ENCODE peak calls at places on chromosomes 16 and 17, in nine cellular contexts. One of them, this sample, is unnamed.

GRCh38 chr17:79955961-79956735 is 79.5 kb downstream of the TBC1D16 start:
- DNase-seq in spleen: no peak
- DNase-seq in CD8-positive, alpha-beta T cell: no peak
- DNase-seq in progenitor cell of endocrine pancreas: no peak
- DNase-seq in ovary: no peak
- DNase-seq in stomach: no peak
- DNase-seq in breast epithelium: peak; percentile 37
- DNase-seq in lower lobe of right lung: peak; percentile 36
- DNase-seq in AG09319: no peak
- DNase-seq in this sample: no peak

GRCh38 chr16:57591086-57591869 is 37.2 kb upstream of the ADGRG1 start:
- DNase-seq in spleen: peak; percentile 89
- DNase-seq in CD8-positive, alpha-beta T cell: peak; percentile 61
- DNase-seq in progenitor cell of endocrine pancreas: peak; percentile 65
- DNase-seq in ovary: peak; percentile 68
- DNase-seq in stomach: peak; percentile 81
- DNase-seq in breast epithelium: peak; percentile 75
- DNase-seq in lower lobe of right lung: peak; percentile 79
- DNase-seq in AG09319: no peak
- DNase-seq in this sample: no peak

GRCh38 chr17:80421381-80422090 is 6.6 kb downstream of the ENDOV start:
- DNase-seq in spleen: peak; percentile 71
- DNase-seq in CD8-positive, alpha-beta T cell: no peak
- DNase-seq in progenitor cell of endocrine pancreas: no peak
- DNase-seq in ovary: no peak
- DNase-seq in stomach: no peak
- DNase-seq in breast epithelium: no peak
- DNase-seq in lower lobe of right lung: peak; percentile 39
- DNase-seq in AG09319: no peak
- DNase-seq in this sample: peak; percentile 14

GRCh38 chr16:30142672-30143346 is 19.8 kb upstream of the MAPK3 start:
- DNase-seq in spleen: no peak
- DNase-seq in CD8-positive, alpha-beta T cell: peak; percentile 20
- DNase-seq in progenitor cell of endocrine pancreas: no peak
- DNase-seq in ovary: no peak
- DNase-seq in stomach: no peak
- DNase-seq in breast epithelium: no peak
- DNase-seq in lower lobe of right lung: no peak
- DNase-seq in AG09319: no peak
- DNase-seq in this sample: no peak

GRCh38 chr17:10125761-10126553 is 72.4 kb downstream of the GAS7 start:
- DNase-seq in spleen: no peak
- DNase-seq in CD8-positive, alpha-beta T cell: no peak
- DNase-seq in progenitor cell of endocrine pancreas: no peak
- DNase-seq in ovary: no peak
- DNase-seq in stomach: no peak
- DNase-seq in breast epithelium: no peak
- DNase-seq in lower lobe of right lung: no peak
- DNase-seq in AG09319: no peak
- DNase-seq in this sample: no peak

GRCh38 chr17:27938864-27939263 is 45.7 kb upstream of the LYRM9 start:
- DNase-seq in spleen: no peak
- DNase-seq in CD8-positive, alpha-beta T cell: no peak
- DNase-seq in progenitor cell of endocrine pancreas: no peak
- DNase-seq in ovary: no peak
- DNase-seq in stomach: no peak
- DNase-seq in breast epithelium: no peak
- DNase-seq in lower lobe of right lung: no peak
- DNase-seq in AG09319: no peak
- DNase-seq in this sample: no peak

GRCh38 chr16:90019543-90020259 is 445 bp upstream of the DBNDD1 start:
- DNase-seq in spleen: peak; percentile 84
- DNase-seq in CD8-positive, alpha-beta T cell: peak; percentile 61
- DNase-seq in progenitor cell of endocrine pancreas: peak; percentile 74
- DNase-seq in ovary: peak; percentile 59
- DNase-seq in stomach: peak; percentile 40
- DNase-seq in breast epithelium: no peak
- DNase-seq in lower lobe of right lung: peak; percentile 62
- DNase-seq in AG09319: no peak
- DNase-seq in this sample: no peak

GRCh38 chr17:47145351-47145750 is 43.7 kb downstream of the CDC27 start:
- DNase-seq in spleen: no peak
- DNase-seq in CD8-positive, alpha-beta T cell: no peak
- DNase-seq in progenitor cell of endocrine pancreas: no peak
- DNase-seq in ovary: no peak
- DNase-seq in stomach: no peak
- DNase-seq in breast epithelium: no peak
- DNase-seq in lower lobe of right lung: no peak
- DNase-seq in AG09319: no peak
- DNase-seq in this sample: no peak

GRCh38 chr16:86405319-86405718 is 105.0 kb upstream of the FOXF1 start:
- DNase-seq in spleen: no peak
- DNase-seq in CD8-positive, alpha-beta T cell: no peak
- DNase-seq in progenitor cell of endocrine pancreas: no peak
- DNase-seq in ovary: no peak
- DNase-seq in stomach: no peak
- DNase-seq in breast epithelium: no peak
- DNase-seq in lower lobe of right lung: no peak
- DNase-seq in AG09319: no peak
- DNase-seq in this sample: no peak

GRCh38 chr16:30413116-30413806 is 5.9 kb downstream of the ZNF771 start:
- DNase-seq in spleen: no peak
- DNase-seq in CD8-positive, alpha-beta T cell: no peak
- DNase-seq in progenitor cell of endocrine pancreas: no peak
- DNase-seq in ovary: no peak
- DNase-seq in stomach: no peak
- DNase-seq in breast epithelium: no peak
- DNase-seq in lower lobe of right lung: no peak
- DNase-seq in AG09319: no peak
- DNase-seq in this sample: no peak

GRCh38 chr16:13483121-13483520 is 436.8 kb upstream of the ERCC4 start:
- DNase-seq in spleen: no peak
- DNase-seq in CD8-positive, alpha-beta T cell: no peak
- DNase-seq in progenitor cell of endocrine pancreas: no peak
- DNase-seq in ovary: no peak
- DNase-seq in stomach: no peak
- DNase-seq in breast epithelium: no peak
- DNase-seq in lower lobe of right lung: no peak
- DNase-seq in AG09319: no peak
- DNase-seq in this sample: no peak
- TF ChIP-seq CTCF in spleen: no peak
- TF ChIP-seq CTCF in CD8-positive, alpha-beta T cell: no peak
- TF ChIP-seq CTCF in progenitor cell of endocrine pancreas: no peak
- TF ChIP-seq CTCF in ovary: no peak
- TF ChIP-seq CTCF in stomach: no peak
- TF ChIP-seq CTCF in breast epithelium: no peak
- TF ChIP-seq CTCF in lower lobe of right lung: no peak
- TF ChIP-seq CTCF in AG09319: no peak
- TF ChIP-seq CTCF in this sample: no peak

GRCh38 chr17:82415786-82416185 is 2.4 kb upstream of the HEXD start:
- DNase-seq in spleen: no peak
- DNase-seq in CD8-positive, alpha-beta T cell: no peak
- DNase-seq in progenitor cell of endocrine pancreas: no peak
- DNase-seq in ovary: no peak
- DNase-seq in stomach: no peak
- DNase-seq in breast epithelium: no peak
- DNase-seq in lower lobe of right lung: no peak
- DNase-seq in AG09319: no peak
- DNase-seq in this sample: no peak

GRCh38 chr17:82415336-82415735 is 2.8 kb upstream of the HEXD start:
- DNase-seq in spleen: no peak
- DNase-seq in CD8-positive, alpha-beta T cell: no peak
- DNase-seq in progenitor cell of endocrine pancreas: no peak
- DNase-seq in ovary: no peak
- DNase-seq in stomach: no peak
- DNase-seq in breast epithelium: no peak
- DNase-seq in lower lobe of right lung: no peak
- DNase-seq in AG09319: no peak
- DNase-seq in this sample: no peak

GRCh38 chr17:82418001-82418986 is at the start of the genes HEXD and OGFOD3:
- DNase-seq in spleen: peak; percentile 97
- DNase-seq in CD8-positive, alpha-beta T cell: peak; percentile 85
- DNase-seq in progenitor cell of endocrine pancreas: peak; percentile 78
- DNase-seq in ovary: peak; percentile 90
- DNase-seq in stomach: peak; percentile 90
- DNase-seq in breast epithelium: peak; percentile 74
- DNase-seq in lower lobe of right lung: peak; percentile 89
- DNase-seq in AG09319: peak; percentile 41
- DNase-seq in this sample: peak; percentile 86

GRCh38 chr17:82416264-82416663 is 1.9 kb upstream of the HEXD start:
- DNase-seq in spleen: no peak
- DNase-seq in CD8-positive, alpha-beta T cell: no peak
- DNase-seq in progenitor cell of endocrine pancreas: no peak
- DNase-seq in ovary: no peak
- DNase-seq in stomach: no peak
- DNase-seq in breast epithelium: no peak
- DNase-seq in lower lobe of right lung: no peak
- DNase-seq in AG09319: no peak
- DNase-seq in this sample: no peak

GRCh38 chr17:82416771-82417170 is 1.4 kb upstream of the HEXD start:
- DNase-seq in spleen: no peak
- DNase-seq in CD8-positive, alpha-beta T cell: no peak
- DNase-seq in progenitor cell of endocrine pancreas: no peak
- DNase-seq in ovary: no peak
- DNase-seq in stomach: no peak
- DNase-seq in breast epithelium: no peak
- DNase-seq in lower lobe of right lung: no peak
- DNase-seq in AG09319: no peak
- DNase-seq in this sample: no peak
- TF ChIP-seq CTCF in spleen: no peak
- TF ChIP-seq CTCF in CD8-positive, alpha-beta T cell: peak; percentile 17
- TF ChIP-seq CTCF in progenitor cell of endocrine pancreas: peak; percentile 23
- TF ChIP-seq CTCF in ovary: no peak
- TF ChIP-seq CTCF in stomach: no peak
- TF ChIP-seq CTCF in breast epithelium: no peak
- TF ChIP-seq CTCF in lower lobe of right lung: no peak
- TF ChIP-seq CTCF in AG09319: no peak
- TF ChIP-seq CTCF in this sample: no peak

GRCh38 chr17:50636145-50636803 is 1.6 kb downstream of the ABCC3 start:
- DNase-seq in spleen: no peak
- DNase-seq in CD8-positive, alpha-beta T cell: no peak
- DNase-seq in progenitor cell of endocrine pancreas: no peak
- DNase-seq in ovary: no peak
- DNase-seq in stomach: peak; percentile 56
- DNase-seq in breast epithelium: no peak
- DNase-seq in lower lobe of right lung: no peak
- DNase-seq in AG09319: no peak
- DNase-seq in this sample: no peak

GRCh38 chr17:50635720-50636144 is 1.1 kb downstream of the ABCC3 start:
- DNase-seq in spleen: no peak
- DNase-seq in CD8-positive, alpha-beta T cell: no peak
- DNase-seq in progenitor cell of endocrine pancreas: no peak
- DNase-seq in ovary: no peak
- DNase-seq in stomach: no peak
- DNase-seq in breast epithelium: no peak
- DNase-seq in lower lobe of right lung: no peak
- DNase-seq in AG09319: no peak
- DNase-seq in this sample: no peak

GRCh38 chr17:50633683-50634082 is 998 bp upstream of the ABCC3 start:
- DNase-seq in spleen: no peak
- DNase-seq in CD8-positive, alpha-beta T cell: no peak
- DNase-seq in progenitor cell of endocrine pancreas: no peak
- DNase-seq in ovary: no peak
- DNase-seq in stomach: no peak
- DNase-seq in breast epithelium: no peak
- DNase-seq in lower lobe of right lung: no peak
- DNase-seq in AG09319: no peak
- DNase-seq in this sample: no peak

GRCh38 chr17:50634123-50634914 is at the start of gene ABCC3:
- DNase-seq in spleen: no peak
- DNase-seq in CD8-positive, alpha-beta T cell: no peak
- DNase-seq in progenitor cell of endocrine pancreas: no peak
- DNase-seq in ovary: peak; percentile 64
- DNase-seq in stomach: peak; percentile 75
- DNase-seq in breast epithelium: peak; percentile 65
- DNase-seq in lower lobe of right lung: peak; percentile 77
- DNase-seq in AG09319: no peak
- DNase-seq in this sample: no peak

GRCh38 chr17:50634915-50635719 is 436 bp downstream of the ABCC3 start:
- DNase-seq in spleen: no peak
- DNase-seq in CD8-positive, alpha-beta T cell: no peak
- DNase-seq in progenitor cell of endocrine pancreas: no peak
- DNase-seq in ovary: no peak
- DNase-seq in stomach: no peak
- DNase-seq in breast epithelium: no peak
- DNase-seq in lower lobe of right lung: no peak
- DNase-seq in AG09319: no peak
- DNase-seq in this sample: no peak
- TF ChIP-seq CTCF in spleen: no peak
- TF ChIP-seq CTCF in CD8-positive, alpha-beta T cell: no peak
- TF ChIP-seq CTCF in progenitor cell of endocrine pancreas: peak; percentile 21
- TF ChIP-seq CTCF in ovary: no peak
- TF ChIP-seq CTCF in stomach: no peak
- TF ChIP-seq CTCF in breast epithelium: no peak
- TF ChIP-seq CTCF in lower lobe of right lung: no peak
- TF ChIP-seq CTCF in AG09319: no peak
- TF ChIP-seq CTCF in this sample: no peak

GRCh38 chr17:44376124-44376523 is 12.5 kb upstream of the FAM171A2 start:
- DNase-seq in spleen: no peak
- DNase-seq in CD8-positive, alpha-beta T cell: no peak
- DNase-seq in progenitor cell of endocrine pancreas: no peak
- DNase-seq in ovary: peak; percentile 88
- DNase-seq in stomach: no peak
- DNase-seq in breast epithelium: no peak
- DNase-seq in lower lobe of right lung: no peak
- DNase-seq in AG09319: no peak
- DNase-seq in this sample: no peak
- TF ChIP-seq CTCF in spleen: peak; percentile 37
- TF ChIP-seq CTCF in CD8-positive, alpha-beta T cell: peak; percentile 20
- TF ChIP-seq CTCF in progenitor cell of endocrine pancreas: peak; percentile 52
- TF ChIP-seq CTCF in ovary: no peak
- TF ChIP-seq CTCF in stomach: no peak
- TF ChIP-seq CTCF in breast epithelium: no peak
- TF ChIP-seq CTCF in lower lobe of right lung: peak; percentile 30
- TF ChIP-seq CTCF in AG09319: peak; percentile 45
- TF ChIP-seq CTCF in this sample: peak; percentile 28

DNA sequence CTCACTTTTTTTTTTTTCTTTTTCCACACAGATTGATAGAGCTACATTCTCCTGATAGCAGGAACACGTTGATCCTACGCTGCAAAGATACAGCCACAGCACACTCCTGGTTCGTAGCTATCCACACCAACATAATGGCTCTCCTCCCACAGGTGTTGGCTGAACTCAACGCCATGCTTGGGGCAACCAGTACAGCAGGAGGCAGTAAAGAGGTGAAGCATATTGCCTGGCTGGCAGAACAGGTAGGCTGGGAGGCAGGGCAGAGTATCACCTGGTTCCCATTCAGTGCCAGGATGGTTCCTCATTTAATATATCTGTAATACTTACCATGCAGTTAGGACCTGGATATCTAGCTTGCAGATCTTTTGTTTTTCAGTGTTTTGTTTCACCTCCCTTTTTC is 51.1 kb upstream of the VPS4A start:
- DNase-seq in spleen: no peak
- DNase-seq in CD8-positive, alpha-beta T cell: no peak
- DNase-seq in progenitor cell of endocrine pancreas: no peak
- DNase-seq in ovary: no peak
- DNase-seq in stomach: no peak
- DNase-seq in breast epithelium: no peak
- DNase-seq in lower lobe of right lung: no peak
- DNase-seq in AG09319: no peak
- DNase-seq in this sample: no peak
- TF ChIP-seq CTCF in spleen: no peak
- TF ChIP-seq CTCF in CD8-positive, alpha-beta T cell: no peak
- TF ChIP-seq CTCF in progenitor cell of endocrine pancreas: no peak
- TF ChIP-seq CTCF in ovary: no peak
- TF ChIP-seq CTCF in stomach: no peak
- TF ChIP-seq CTCF in breast epithelium: no peak
- TF ChIP-seq CTCF in lower lobe of right lung: no peak
- TF ChIP-seq CTCF in AG09319: no peak
- TF ChIP-seq CTCF in this sample: no peak

GRCh38 chr17:50064253-50064991 is 8.5 kb downstream of the ITGA3 start:
- DNase-seq in spleen: peak; percentile 75
- DNase-seq in CD8-positive, alpha-beta T cell: no peak
- DNase-seq in progenitor cell of endocrine pancreas: no peak
- DNase-seq in ovary: peak; percentile 72
- DNase-seq in stomach: no peak
- DNase-seq in breast epithelium: peak; percentile 74
- DNase-seq in lower lobe of right lung: peak; percentile 74
- DNase-seq in AG09319: peak; percentile 73
- DNase-seq in this sample: no peak
- TF ChIP-seq CTCF in spleen: no peak
- TF ChIP-seq CTCF in CD8-positive, alpha-beta T cell: no peak
- TF ChIP-seq CTCF in progenitor cell of endocrine pancreas: no peak
- TF ChIP-seq CTCF in ovary: peak; percentile 17
- TF ChIP-seq CTCF in stomach: no peak
- TF ChIP-seq CTCF in breast epithelium: peak; percentile 33
- TF ChIP-seq CTCF in lower lobe of right lung: no peak
- TF ChIP-seq CTCF in AG09319: no peak
- TF ChIP-seq CTCF in this sample: no peak